ENCODE peak calls at places on chromosomes 6 and 20, in ten cellular contexts. P is hepatocyte, A is lower lobe of right lung, I is mesendoderm, F is SK-N-SH, S is neural progenitor cell, G is cardiac muscle cell, X is GM23338, U is esophagus muscularis mucosa, C is astrocyte. H is an unnamed sample. For H3K4me1 and H3K36me3, the result is how much of the 10 kb centered on the place peaks cover.

GRCh38 chr6:32410906-32411305 is 3.9 kb upstream of the BTNL2 start:
- DNase-seq in P (no peak), A (no peak), I (no peak), F (no peak), S (no peak), G (no peak), X (no peak), U (no peak), C (no peak), H (no peak)

GRCh38 chr20:16476032-16476431 is 97.2 kb downstream of the KIF16B start:
- DNase-seq in P (peak), A (no peak), I (peak), F (peak), S (peak), G (peak), X (peak), U (no peak), C (no peak), H (peak)

GRCh38 chr6:159724778-159725177 is 2.5 kb upstream of the WTAP start:
- DNase-seq in P (no peak), A (no peak), I (no peak), F (no peak), S (no peak), G (no peak), X (no peak), U (no peak), C (no peak), H (no peak)

GRCh38 chr6:36924131-36924530 is 30.4 kb upstream of the PI16 start:
- DNase-seq in P (no peak), A (no peak), I (no peak), F (no peak), S (no peak), G (no peak), X (no peak), U (no peak), C (no peak), H (no peak)

GRCh38 chr6:13708679-13709261 is 2.9 kb downstream of the RANBP9 start:
- DNase-seq in P (no peak), A (no peak), I (no peak), F (no peak), S (no peak), G (no peak), X (no peak), U (no peak), C (peak), H (no peak)

GRCh38 chr6:63787021-63787420 is 151.4 kb downstream of the PHF3 start:
- DNase-seq in P (no peak), A (no peak), I (no peak), F (no peak), S (no peak), G (no peak), X (no peak), U (no peak), C (no peak), H (no peak)

GRCh38 chr6:42394881-42395620 is 56.7 kb downstream of the TRERF1 start:
- DNase-seq in P (no peak), A (no peak), I (no peak), F (no peak), S (no peak), G (no peak), X (no peak), U (no peak), C (no peak), H (no peak)

GRCh38 chr20:1469925-1470571 is 3.4 kb upstream of the NSFL1C start:
- DNase-seq in P (peak), A (peak), I (peak), F (peak), S (peak), G (peak), X (peak), U (peak), C (peak), H (peak)

GRCh38 chr6:31883699-31884098 is 4.9 kb upstream of the SLC44A4 start:
- DNase-seq in P (no peak), A (no peak), I (no peak), F (peak), S (no peak), G (no peak), X (no peak), U (no peak), C (no peak), H (no peak)

GRCh38 chr6:163588211-163588919 is 173.8 kb downstream of the QKI start:
- DNase-seq in P (no peak), A (no peak), I (no peak), F (peak), S (no peak), G (no peak), X (no peak), U (no peak), C (peak), H (no peak)

GRCh38 chr20:17558154-17558940 is 11.5 kb upstream of the DSTN start:
- DNase-seq in P (peak), A (no peak), I (peak), F (no peak), S (no peak), G (no peak), X (peak), U (no peak), C (peak), H (no peak)

GRCh38 chr6:43376551-43376981 is 7.1 kb upstream of the ZNF318 start:
- DNase-seq in P (no peak), A (no peak), I (no peak), F (no peak), S (no peak), G (no peak), X (no peak), U (no peak), C (no peak), H (no peak)

GRCh38 chr6:143598466-143599080 is 79.2 kb upstream of the PHACTR2 start:
- DNase-seq in P (no peak), A (no peak), I (peak), F (no peak), S (no peak), G (no peak), X (no peak), U (no peak), C (no peak), H (no peak)

GRCh38 chr20:23501926-23502325 is 11.0 kb downstream of the CST8 start:
- DNase-seq in P (no peak), A (no peak), I (no peak), F (no peak), S (no peak), G (no peak), X (no peak), U (no peak), C (no peak), H (no peak)

GRCh38 chr6:88920088-88920487 is 43.3 kb downstream of the RNGTT start:
- DNase-seq in P (no peak), A (no peak), I (no peak), F (no peak), S (no peak), G (no peak), X (no peak), U (no peak), C (no peak), H (no peak)

GRCh38 chr6:150681992-150682391 is 82.3 kb downstream of the PLEKHG1 start:
- DNase-seq in P (no peak), A (no peak), I (no peak), F (no peak), S (no peak), G (no peak), X (no peak), U (no peak), C (no peak), H (no peak)

GRCh38 chr20:51043811-51044210 is 20.9 kb upstream of the KCNG1 start:
- DNase-seq in P (no peak), A (no peak), I (no peak), F (no peak), S (no peak), G (no peak), X (no peak), U (no peak), C (peak), H (no peak)

GRCh38 chr6:90000864-90001731 is 106.8 kb downstream of the GJA10 start:
- DNase-seq in P (no peak), A (no peak), I (no peak), F (no peak), S (no peak), G (no peak), X (no peak), U (peak), C (peak), H (no peak)

GRCh38 chr6:71602385-71602949 is 283.9 kb upstream of the RIMS1 start:
- DNase-seq in P (no peak), A (no peak), I (no peak), F (no peak), S (no peak), G (no peak), X (no peak), U (no peak), C (peak), H (no peak)

GRCh38 chr6:18246205-18246604 is 18.1 kb downstream of the DEK start:
- DNase-seq in P (no peak), A (no peak), I (no peak), F (no peak), S (no peak), G (no peak), X (no peak), U (no peak), C (no peak), H (no peak)

GRCh38 chr6:37838209-37838921 is 18.8 kb downstream of the ZFAND3 start:
- DNase-seq in P (no peak), A (no peak), I (no peak), F (no peak), S (no peak), G (no peak), X (no peak), U (no peak), C (no peak), H (no peak)

GRCh38 chr6:33610779-33611421 is 10.2 kb upstream of the ITPR3 start:
- DNase-seq in P (no peak), A (no peak), I (no peak), F (peak), S (peak), G (no peak), X (peak), U (no peak), C (no peak), H (no peak)

GRCh38 chr6:43313813-43314212 is 5.2 kb upstream of the CRIP3 start:
- DNase-seq in P (no peak), A (no peak), I (no peak), F (no peak), S (no peak), G (no peak), X (no peak), U (no peak), C (no peak), H (no peak)

GRCh38 chr20:63943808-63944077 is 12.5 kb downstream of the UCKL1 start:
- DNase-seq in P (no peak), A (no peak), I (no peak), F (no peak), S (no peak), G (no peak), X (no peak), U (no peak), C (no peak), H (no peak)

GRCh38 chr6:166050559-166050958 is 117.1 kb downstream of the TBXT start:
- DNase-seq in P (no peak), A (no peak), I (peak), F (no peak), S (peak), G (no peak), X (peak), U (no peak), C (no peak), H (no peak)

GRCh38 chr6:62891065-62891647 is 320.1 kb upstream of the FKBP1C start:
- DNase-seq in P (peak), A (no peak), I (peak), F (peak), S (peak), G (peak), X (peak), U (no peak), C (no peak), H (no peak)

GRCh38 chr20:50339196-50339901 is 148.7 kb downstream of the CEBPB start:
- DNase-seq in P (no peak), A (no peak), I (no peak), F (peak), S (peak), G (no peak), X (no peak), U (no peak), C (peak), H (no peak)

GRCh38 chr6:117008618-117009017 is 131.6 kb downstream of the RFX6 start:
- DNase-seq in P (no peak), A (no peak), I (no peak), F (no peak), S (no peak), G (no peak), X (no peak), U (no peak), C (no peak), H (no peak)

GRCh38 chr6:161136655-161137054 is 137.2 kb downstream of the AGPAT4 start:
- DNase-seq in P (no peak), A (no peak), I (no peak), F (no peak), S (no peak), G (no peak), X (no peak), U (no peak), C (no peak), H (no peak)

GRCh38 chr6:161139304-161139765 is 134.5 kb downstream of the AGPAT4 start:
- DNase-seq in P (no peak), A (no peak), I (no peak), F (no peak), S (no peak), G (no peak), X (no peak), U (no peak), C (no peak), H (no peak)

GRCh38 chr6:161137320-161137719 is 136.5 kb downstream of the AGPAT4 start:
- DNase-seq in P (no peak), A (no peak), I (no peak), F (no peak), S (no peak), G (no peak), X (no peak), U (peak), C (no peak), H (no peak)

GRCh38 chr6:161138545-161139303 is 135.1 kb downstream of the AGPAT4 start:
- DNase-seq in P (no peak), A (no peak), I (peak), F (no peak), S (no peak), G (no peak), X (peak), U (peak), C (no peak), H (no peak)

GRCh38 chr6:161137839-161138544 is 135.9 kb downstream of the AGPAT4 start:
- DNase-seq in P (no peak), A (no peak), I (no peak), F (no peak), S (no peak), G (no peak), X (no peak), U (peak), C (peak), H (no peak)
- H3K4me1 ChIP-seq in P (under half), A (under half), I (under half), F (under half), S (under half), G (under half), X (under half), U (under half), C (under half), H (under half)

GRCh38 chr20:38771621-38772020 is 23.4 kb downstream of the ACTR5 start:
- DNase-seq in P (no peak), A (no peak), I (no peak), F (no peak), S (no peak), G (no peak), X (no peak), U (no peak), C (no peak), H (no peak)
- H3K36me3 ChIP-seq in P (under half), A (half or more), I (under half), F (under half), S (under half), G (under half), X (under half), U (half or more), C (under half), H (under half)

GRCh38 chr6:16324622-16325225 is 86.3 kb downstream of the GMPR start:
- DNase-seq in P (no peak), A (no peak), I (peak), F (no peak), S (no peak), G (no peak), X (peak), U (no peak), C (peak), H (peak)
- H3K4me1 ChIP-seq in P (under half), A (under half), I (under half), F (under half), S (under half), G (under half), X (under half), U (under half), C (under half), H (under half)

DNA sequence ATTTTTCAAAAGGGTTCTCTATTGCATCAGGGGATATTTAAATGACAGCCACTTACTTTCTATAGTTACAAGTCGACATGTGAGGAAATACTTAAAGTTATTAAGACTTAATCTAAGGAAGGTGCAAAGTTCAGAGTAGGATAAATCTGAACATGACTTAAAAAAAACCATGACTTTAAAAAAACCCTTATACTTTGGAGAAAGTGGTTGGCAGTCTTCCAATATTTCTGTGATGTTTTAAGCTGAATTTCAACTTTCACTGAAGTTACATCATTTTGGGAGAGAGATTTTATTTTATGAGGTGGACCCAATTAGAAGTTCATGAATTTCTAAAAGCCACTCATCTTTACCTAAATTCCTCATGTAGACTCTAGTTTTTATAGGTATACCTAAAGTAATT is 56.4 kb upstream of the EMILIN3 start:
- DNase-seq in P (no peak), A (no peak), I (no peak), F (no peak), S (no peak), G (no peak), X (no peak), U (no peak), C (no peak), H (no peak)
- H3K36me3 ChIP-seq in P (under half), A (half or more), I (under half), F (half or more), S (under half), G (half or more), X (under half), U (half or more), C (under half), H (under half)

GRCh38 chr20:57384486-57384885 is 6.7 kb upstream of the RBM38 start:
- DNase-seq in P (no peak), A (no peak), I (no peak), F (no peak), S (no peak), G (no peak), X (no peak), U (no peak), C (no peak), H (no peak)
- H3K4me1 ChIP-seq in P (under half), A (under half), I (under half), F (under half), S (under half), G (under half), X (under half), U (under half), C (under half), H (under half)

DNA sequence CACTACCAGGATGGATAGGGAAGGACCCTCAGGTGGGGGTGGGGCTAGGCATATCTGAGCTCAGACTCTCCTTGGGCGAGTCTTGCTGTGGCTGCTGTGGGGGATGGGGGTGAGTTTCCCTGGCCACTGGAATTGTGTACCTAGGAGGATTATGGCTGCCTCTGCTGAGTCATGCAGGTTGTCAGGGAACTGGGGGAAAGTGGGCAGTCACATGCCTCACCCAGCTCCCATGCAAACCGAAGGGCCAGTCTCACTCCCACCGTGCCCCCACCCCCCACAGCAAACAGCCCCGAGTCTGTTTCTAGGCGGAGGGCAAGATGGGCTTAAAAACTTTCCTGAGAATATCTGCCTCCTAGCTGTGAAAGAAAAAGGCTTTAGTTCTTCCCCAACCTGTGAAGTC is 210.3 kb upstream of the FERMT1 start:
- DNase-seq in P (peak), A (no peak), I (peak), F (no peak), S (no peak), G (no peak), X (no peak), U (no peak), C (no peak), H (no peak)
- H3K36me3 ChIP-seq in P (under half), A (under half), I (under half), F (under half), S (under half), G (under half), X (under half), U (under half), C (under half), H (under half)

GRCh38 chr20:62816879-62817873 is at the start of gene COL9A3:
- DNase-seq in P (peak), A (no peak), I (peak), F (peak), S (peak), G (peak), X (peak), U (no peak), C (no peak), H (no peak)
- H3K4me1 ChIP-seq in P (under half), A (under half), I (under half), F (under half), S (under half), G (under half), X (under half), U (under half), C (under half), H (under half)

H was measured in HAP-1.